ENCODE peak calls at places on chromosome 22, in ten cellular contexts. One of them, this sample, is unnamed.

GRCh38 chr22:47463220-47463619 is 700.8 kb downstream of the TBC1D22A start:
- DNase-seq in psoas muscle: no peak
- DNase-seq in GM12865: no peak
- DNase-seq in ovary: no peak
- DNase-seq in AG04449: no peak
- DNase-seq in GM23248: no peak
- DNase-seq in colonic mucosa: no peak
- DNase-seq in dorsolateral prefrontal cortex: no peak
- DNase-seq in mucosa of descending colon: no peak
- DNase-seq in uterus: no peak
- DNase-seq in this sample: no peak

GRCh38 chr22:28021116-28021997 is 102.3 kb upstream of the PITPNB start:
- DNase-seq in psoas muscle: no peak
- DNase-seq in GM12865: no peak
- DNase-seq in ovary: peak
- DNase-seq in AG04449: no peak
- DNase-seq in GM23248: no peak
- DNase-seq in colonic mucosa: peak
- DNase-seq in dorsolateral prefrontal cortex: no peak
- DNase-seq in mucosa of descending colon: no peak
- DNase-seq in uterus: peak
- DNase-seq in this sample: no peak

GRCh38 chr22:42451499-42452145 is 19.4 kb upstream of the NFAM1 start:
- DNase-seq in psoas muscle: no peak
- DNase-seq in GM12865: no peak
- DNase-seq in ovary: no peak
- DNase-seq in AG04449: no peak
- DNase-seq in GM23248: no peak
- DNase-seq in colonic mucosa: no peak
- DNase-seq in dorsolateral prefrontal cortex: no peak
- DNase-seq in mucosa of descending colon: no peak
- DNase-seq in uterus: no peak
- DNase-seq in this sample: no peak

GRCh38 chr22:20965104-20965887 is 1.8 kb upstream of the AIFM3 start:
- DNase-seq in psoas muscle: peak
- DNase-seq in GM12865: no peak
- DNase-seq in ovary: no peak
- DNase-seq in AG04449: no peak
- DNase-seq in GM23248: no peak
- DNase-seq in colonic mucosa: peak
- DNase-seq in dorsolateral prefrontal cortex: no peak
- DNase-seq in mucosa of descending colon: peak
- DNase-seq in uterus: no peak
- DNase-seq in this sample: no peak

GRCh38 chr22:35150163-35151107 is 84.5 kb downstream of the ISX start:
- DNase-seq in psoas muscle: peak
- DNase-seq in GM12865: peak
- DNase-seq in ovary: peak
- DNase-seq in AG04449: no peak
- DNase-seq in GM23248: peak
- DNase-seq in colonic mucosa: peak
- DNase-seq in dorsolateral prefrontal cortex: no peak
- DNase-seq in mucosa of descending colon: peak
- DNase-seq in uterus: peak
- DNase-seq in this sample: peak

GRCh38 chr22:40157546-40157945 is 20.2 kb upstream of the TNRC6B start:
- DNase-seq in psoas muscle: no peak
- DNase-seq in GM12865: no peak
- DNase-seq in ovary: no peak
- DNase-seq in AG04449: no peak
- DNase-seq in GM23248: no peak
- DNase-seq in colonic mucosa: peak
- DNase-seq in dorsolateral prefrontal cortex: no peak
- DNase-seq in mucosa of descending colon: peak
- DNase-seq in uterus: no peak
- DNase-seq in this sample: no peak

GRCh38 chr22:20937794-20938148 is 20.6 kb downstream of the CRKL start:
- DNase-seq in psoas muscle: no peak
- DNase-seq in GM12865: no peak
- DNase-seq in ovary: no peak
- DNase-seq in AG04449: no peak
- DNase-seq in GM23248: no peak
- DNase-seq in colonic mucosa: no peak
- DNase-seq in dorsolateral prefrontal cortex: no peak
- DNase-seq in mucosa of descending colon: no peak
- DNase-seq in uterus: no peak
- DNase-seq in this sample: no peak

GRCh38 chr22:17807571-17808410 is 33.5 kb upstream of the BID start:
- DNase-seq in psoas muscle: peak
- DNase-seq in GM12865: no peak
- DNase-seq in ovary: no peak
- DNase-seq in AG04449: no peak
- DNase-seq in GM23248: no peak
- DNase-seq in colonic mucosa: no peak
- DNase-seq in dorsolateral prefrontal cortex: no peak
- DNase-seq in mucosa of descending colon: no peak
- DNase-seq in uterus: no peak
- DNase-seq in this sample: peak

GRCh38 chr22:23804781-23805291 is 18.1 kb downstream of the SMARCB1 start:
- DNase-seq in psoas muscle: no peak
- DNase-seq in GM12865: no peak
- DNase-seq in ovary: peak
- DNase-seq in AG04449: no peak
- DNase-seq in GM23248: no peak
- DNase-seq in colonic mucosa: no peak
- DNase-seq in dorsolateral prefrontal cortex: no peak
- DNase-seq in mucosa of descending colon: no peak
- DNase-seq in uterus: no peak
- DNase-seq in this sample: no peak

GRCh38 chr22:48920776-48921241 is 906.9 kb downstream of the BRD1 start:
- DNase-seq in psoas muscle: no peak
- DNase-seq in GM12865: no peak
- DNase-seq in ovary: no peak
- DNase-seq in AG04449: no peak
- DNase-seq in GM23248: no peak
- DNase-seq in colonic mucosa: no peak
- DNase-seq in dorsolateral prefrontal cortex: no peak
- DNase-seq in mucosa of descending colon: no peak
- DNase-seq in uterus: no peak
- DNase-seq in this sample: no peak

GRCh38 chr22:48939441-48940265 is 888.0 kb downstream of the BRD1 start:
- DNase-seq in psoas muscle: no peak
- DNase-seq in GM12865: no peak
- DNase-seq in ovary: no peak
- DNase-seq in AG04449: no peak
- DNase-seq in GM23248: no peak
- DNase-seq in colonic mucosa: peak
- DNase-seq in dorsolateral prefrontal cortex: peak
- DNase-seq in mucosa of descending colon: no peak
- DNase-seq in uterus: no peak
- DNase-seq in this sample: peak

GRCh38 chr22:35839811-35840739 is 122.4 kb downstream of the APOL5 start:
- DNase-seq in psoas muscle: peak
- DNase-seq in GM12865: peak
- DNase-seq in ovary: peak
- DNase-seq in AG04449: peak
- DNase-seq in GM23248: peak
- DNase-seq in colonic mucosa: peak
- DNase-seq in dorsolateral prefrontal cortex: peak
- DNase-seq in mucosa of descending colon: peak
- DNase-seq in uterus: peak
- DNase-seq in this sample: peak

DNA sequence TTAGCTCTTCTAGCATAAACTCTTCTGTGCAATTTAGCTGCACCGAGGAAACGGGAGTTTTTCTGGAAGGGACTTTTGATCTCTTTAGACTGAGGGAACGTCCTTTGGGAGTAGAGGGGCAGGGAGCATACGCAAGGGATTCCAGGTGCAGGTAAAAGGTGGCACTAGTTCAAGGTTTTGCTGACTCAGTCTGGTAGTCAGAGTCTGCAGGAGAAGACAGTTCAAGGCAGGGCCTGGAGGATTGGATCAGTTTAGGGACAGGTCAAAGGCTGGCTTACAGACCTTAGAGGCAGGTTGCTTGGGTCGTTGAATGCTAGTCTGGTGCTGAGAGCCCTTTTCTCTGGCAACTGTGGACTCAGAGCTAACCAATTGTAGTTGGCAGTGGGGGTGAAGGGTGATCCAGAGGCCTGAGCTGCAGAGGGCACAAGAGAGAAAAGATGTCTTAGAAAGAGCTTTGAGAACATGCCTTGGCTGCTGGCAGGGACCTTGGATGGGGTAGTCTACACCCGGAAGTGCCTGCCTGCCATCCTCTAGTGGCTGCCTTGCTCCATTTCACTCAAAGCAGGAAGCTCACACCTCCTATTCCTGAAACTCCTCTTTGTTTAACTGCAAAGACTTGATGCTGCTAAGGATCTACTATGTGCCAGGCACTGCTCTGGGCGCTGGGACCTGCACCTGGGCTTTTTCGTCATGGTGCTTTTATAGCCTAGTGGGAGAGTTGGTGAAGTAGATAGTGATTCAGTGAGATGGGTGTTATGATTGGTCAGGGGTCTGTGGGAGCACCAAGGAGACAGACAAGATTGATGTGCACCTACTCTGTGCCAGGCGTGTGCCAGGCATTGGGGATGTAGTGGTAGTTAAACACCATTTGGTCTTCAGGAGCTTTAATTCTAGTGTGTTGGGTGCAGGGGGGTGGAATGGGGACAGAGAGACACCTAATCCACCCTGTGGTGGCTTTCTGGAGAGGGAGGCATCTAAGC is 17.1 kb downstream of the MIAT start:
- DNase-seq in psoas muscle: no peak
- DNase-seq in GM12865: peak
- DNase-seq in ovary: no peak
- DNase-seq in AG04449: no peak
- DNase-seq in GM23248: no peak
- DNase-seq in colonic mucosa: no peak
- DNase-seq in dorsolateral prefrontal cortex: no peak
- DNase-seq in mucosa of descending colon: no peak
- DNase-seq in uterus: no peak
- DNase-seq in this sample: no peak
- H3K4me3 ChIP-seq in psoas muscle: peak
- H3K4me3 ChIP-seq in GM12865: peak
- H3K4me3 ChIP-seq in ovary: no peak
- H3K4me3 ChIP-seq in AG04449: peak
- H3K4me3 ChIP-seq in GM23248: peak
- H3K4me3 ChIP-seq in colonic mucosa: no peak
- H3K4me3 ChIP-seq in dorsolateral prefrontal cortex: no peak
- H3K4me3 ChIP-seq in mucosa of descending colon: no peak
- H3K4me3 ChIP-seq in uterus: no peak
- H3K4me3 ChIP-seq in this sample: no peak

DNA sequence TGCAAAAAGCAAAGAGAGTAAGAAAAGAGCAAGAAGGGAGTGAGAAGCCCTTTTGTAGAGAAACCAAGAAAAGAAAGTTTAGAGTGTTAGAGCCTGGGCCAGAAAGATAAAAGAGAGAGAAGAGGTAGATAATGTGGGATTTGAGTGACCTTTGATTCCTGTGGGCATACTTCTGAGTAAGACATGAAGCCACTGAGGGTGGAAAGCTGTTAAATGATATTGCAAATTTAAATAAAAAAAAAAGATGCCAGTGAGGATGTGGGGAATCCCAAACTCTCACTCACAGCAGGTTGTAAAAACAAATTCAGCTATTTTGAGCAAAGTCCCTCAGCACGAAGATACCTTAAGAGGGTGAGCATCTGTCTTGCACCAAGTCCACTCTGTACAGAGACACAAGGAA is 59.4 kb upstream of the TOP3B start:
- DNase-seq in psoas muscle: no peak
- DNase-seq in GM12865: peak
- DNase-seq in ovary: no peak
- DNase-seq in AG04449: no peak
- DNase-seq in GM23248: no peak
- DNase-seq in colonic mucosa: no peak
- DNase-seq in dorsolateral prefrontal cortex: no peak
- DNase-seq in mucosa of descending colon: no peak
- DNase-seq in uterus: no peak
- DNase-seq in this sample: no peak
- H3K4me3 ChIP-seq in psoas muscle: no peak
- H3K4me3 ChIP-seq in GM12865: no peak
- H3K4me3 ChIP-seq in ovary: no peak
- H3K4me3 ChIP-seq in AG04449: no peak
- H3K4me3 ChIP-seq in GM23248: no peak
- H3K4me3 ChIP-seq in colonic mucosa: no peak
- H3K4me3 ChIP-seq in dorsolateral prefrontal cortex: no peak
- H3K4me3 ChIP-seq in mucosa of descending colon: no peak
- H3K4me3 ChIP-seq in uterus: no peak
- H3K4me3 ChIP-seq in this sample: no peak

DNA sequence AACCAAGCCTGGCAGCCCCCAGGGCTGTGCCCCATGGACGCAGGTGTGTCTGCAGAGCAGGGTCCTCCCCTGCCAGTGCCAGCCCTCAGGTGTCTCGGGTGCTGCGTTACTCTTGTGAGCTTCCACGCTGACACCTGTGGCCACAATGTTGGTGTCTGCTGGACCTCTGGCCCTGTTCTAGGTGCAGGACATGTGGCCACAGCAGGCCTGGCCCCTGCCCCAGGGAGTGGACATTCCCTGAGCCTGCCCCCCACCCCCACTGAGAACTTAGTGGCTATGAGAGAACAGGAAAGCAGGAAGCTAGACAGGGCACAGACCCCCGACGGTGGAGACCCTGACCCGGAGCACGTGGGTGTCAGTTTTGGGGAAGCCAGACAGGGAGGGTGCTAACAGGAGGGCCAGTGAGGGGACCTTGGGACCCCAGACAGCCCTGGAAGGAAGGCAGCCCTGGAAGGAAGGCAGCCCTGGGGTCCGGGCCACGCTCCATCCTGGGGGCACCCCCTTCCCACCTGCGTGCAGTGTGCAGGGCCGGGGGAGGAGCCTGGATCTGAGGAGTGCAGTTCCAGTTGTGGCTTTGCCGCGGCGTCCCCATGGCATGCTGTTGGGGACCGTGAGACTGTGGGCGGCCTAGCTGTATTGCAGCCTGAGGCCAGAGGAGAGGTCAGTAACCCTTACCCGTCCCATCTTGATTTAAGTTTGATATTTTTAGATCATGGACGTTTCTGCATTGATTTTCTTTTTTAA is 43.9 kb upstream of the PPARA start:
- DNase-seq in psoas muscle: no peak
- DNase-seq in GM12865: no peak
- DNase-seq in ovary: no peak
- DNase-seq in AG04449: no peak
- DNase-seq in GM23248: no peak
- DNase-seq in colonic mucosa: no peak
- DNase-seq in dorsolateral prefrontal cortex: no peak
- DNase-seq in mucosa of descending colon: no peak
- DNase-seq in uterus: no peak
- DNase-seq in this sample: no peak
- H3K4me3 ChIP-seq in psoas muscle: peak
- H3K4me3 ChIP-seq in GM12865: no peak
- H3K4me3 ChIP-seq in ovary: no peak
- H3K4me3 ChIP-seq in AG04449: no peak
- H3K4me3 ChIP-seq in GM23248: no peak
- H3K4me3 ChIP-seq in colonic mucosa: no peak
- H3K4me3 ChIP-seq in dorsolateral prefrontal cortex: peak
- H3K4me3 ChIP-seq in mucosa of descending colon: no peak
- H3K4me3 ChIP-seq in uterus: no peak
- H3K4me3 ChIP-seq in this sample: no peak

GRCh38 chr22:39039306-39040126 is 1.1 kb upstream of the APOBEC3F start:
- DNase-seq in psoas muscle: no peak
- DNase-seq in GM12865: no peak
- DNase-seq in ovary: no peak
- DNase-seq in AG04449: no peak
- DNase-seq in GM23248: no peak
- DNase-seq in colonic mucosa: no peak
- DNase-seq in dorsolateral prefrontal cortex: no peak
- DNase-seq in mucosa of descending colon: no peak
- DNase-seq in uterus: no peak
- DNase-seq in this sample: no peak
- H3K4me3 ChIP-seq in psoas muscle: no peak
- H3K4me3 ChIP-seq in GM12865: peak
- H3K4me3 ChIP-seq in ovary: peak
- H3K4me3 ChIP-seq in AG04449: no peak
- H3K4me3 ChIP-seq in GM23248: peak
- H3K4me3 ChIP-seq in colonic mucosa: no peak
- H3K4me3 ChIP-seq in dorsolateral prefrontal cortex: no peak
- H3K4me3 ChIP-seq in mucosa of descending colon: no peak
- H3K4me3 ChIP-seq in uterus: no peak
- H3K4me3 ChIP-seq in this sample: no peak